ENCODE peak calls at places on chromosomes 1 and 21, in eight cellular contexts. One of them, this sample, is unnamed.

GRCh38 chr1:100443739-100444571 is 91.6 kb downstream of the CDC14A start:
- DNase-seq in mesothelial cell of epicardium: no peak
- DNase-seq in NT2/D1: no peak
- DNase-seq in H54: no peak
- DNase-seq in AG09319: no peak
- DNase-seq in prostate gland: no peak
- DNase-seq in endothelial cell: no peak
- DNase-seq in HT-29: no peak
- DNase-seq in this sample: no peak

GRCh38 chr1:223730471-223730870 is 18.1 kb downstream of the CAPN2 start:
- DNase-seq in mesothelial cell of epicardium: no peak
- DNase-seq in NT2/D1: no peak
- DNase-seq in H54: no peak
- DNase-seq in AG09319: no peak
- DNase-seq in prostate gland: no peak
- DNase-seq in endothelial cell: no peak
- DNase-seq in HT-29: no peak
- DNase-seq in this sample: no peak

GRCh38 chr1:10514490-10515235 is 39.9 kb downstream of the PEX14 start:
- DNase-seq in mesothelial cell of epicardium: no peak
- DNase-seq in NT2/D1: no peak
- DNase-seq in H54: no peak
- DNase-seq in AG09319: no peak
- DNase-seq in prostate gland: peak; percentile 56
- DNase-seq in endothelial cell: no peak
- DNase-seq in HT-29: peak; percentile 61
- DNase-seq in this sample: no peak

GRCh38 chr1:25620211-25620610 is 3.6 kb downstream of the MAN1C1 start:
- DNase-seq in mesothelial cell of epicardium: no peak
- DNase-seq in NT2/D1: no peak
- DNase-seq in H54: no peak
- DNase-seq in AG09319: no peak
- DNase-seq in prostate gland: no peak
- DNase-seq in endothelial cell: no peak
- DNase-seq in HT-29: no peak
- DNase-seq in this sample: no peak

GRCh38 chr1:201539561-201540404 is 856 bp downstream of the NAV1 start:
- DNase-seq in mesothelial cell of epicardium: no peak
- DNase-seq in NT2/D1: no peak
- DNase-seq in H54: peak; percentile 55
- DNase-seq in AG09319: no peak
- DNase-seq in prostate gland: no peak
- DNase-seq in endothelial cell: peak; percentile 46
- DNase-seq in HT-29: no peak
- DNase-seq in this sample: no peak

GRCh38 chr1:28505406-28506187 is at the start of gene RCC1:
- DNase-seq in mesothelial cell of epicardium: peak; percentile 94
- DNase-seq in NT2/D1: peak; percentile 99
- DNase-seq in H54: peak; percentile 65
- DNase-seq in AG09319: peak; percentile 98
- DNase-seq in prostate gland: peak; percentile 96
- DNase-seq in endothelial cell: peak; percentile 93
- DNase-seq in HT-29: peak; percentile 100
- DNase-seq in this sample: peak; percentile 98

GRCh38 chr1:25985171-25985570 is 12.7 kb downstream of the PAFAH2 start:
- DNase-seq in mesothelial cell of epicardium: no peak
- DNase-seq in NT2/D1: no peak
- DNase-seq in H54: no peak
- DNase-seq in AG09319: no peak
- DNase-seq in prostate gland: no peak
- DNase-seq in endothelial cell: no peak
- DNase-seq in HT-29: no peak
- DNase-seq in this sample: no peak

GRCh38 chr1:63575340-63575826 is 17.8 kb upstream of the PGM1 start:
- DNase-seq in mesothelial cell of epicardium: no peak
- DNase-seq in NT2/D1: no peak
- DNase-seq in H54: no peak
- DNase-seq in AG09319: no peak
- DNase-seq in prostate gland: no peak
- DNase-seq in endothelial cell: no peak
- DNase-seq in HT-29: peak; percentile 85
- DNase-seq in this sample: peak; percentile 2

GRCh38 chr1:23598424-23598823 is 39.1 kb upstream of the ID3 start:
- DNase-seq in mesothelial cell of epicardium: no peak
- DNase-seq in NT2/D1: peak; percentile 86
- DNase-seq in H54: no peak
- DNase-seq in AG09319: no peak
- DNase-seq in prostate gland: no peak
- DNase-seq in endothelial cell: peak; percentile 65
- DNase-seq in HT-29: no peak
- DNase-seq in this sample: peak; percentile 56

GRCh38 chr21:14527690-14528652 is 18.1 kb downstream of the SAMSN1 start:
- DNase-seq in mesothelial cell of epicardium: no peak
- DNase-seq in NT2/D1: no peak
- DNase-seq in H54: no peak
- DNase-seq in AG09319: no peak
- DNase-seq in prostate gland: no peak
- DNase-seq in endothelial cell: no peak
- DNase-seq in HT-29: no peak
- DNase-seq in this sample: no peak

GRCh38 chr1:214289574-214290272 is 8.8 kb downstream of the SMYD2 start:
- DNase-seq in mesothelial cell of epicardium: no peak
- DNase-seq in NT2/D1: peak; percentile 85
- DNase-seq in H54: no peak
- DNase-seq in AG09319: no peak
- DNase-seq in prostate gland: no peak
- DNase-seq in endothelial cell: no peak
- DNase-seq in HT-29: no peak
- DNase-seq in this sample: no peak

GRCh38 chr1:101235696-101236545 is 898 bp upstream of the S1PR1 start:
- DNase-seq in mesothelial cell of epicardium: peak; percentile 46
- DNase-seq in NT2/D1: no peak
- DNase-seq in H54: no peak
- DNase-seq in AG09319: no peak
- DNase-seq in prostate gland: peak; percentile 28
- DNase-seq in endothelial cell: peak; percentile 59
- DNase-seq in HT-29: no peak
- DNase-seq in this sample: peak; percentile 71

GRCh38 chr1:233627376-233627775 is 13.5 kb downstream of the KCNK1 start:
- DNase-seq in mesothelial cell of epicardium: no peak
- DNase-seq in NT2/D1: no peak
- DNase-seq in H54: no peak
- DNase-seq in AG09319: no peak
- DNase-seq in prostate gland: no peak
- DNase-seq in endothelial cell: no peak
- DNase-seq in HT-29: no peak
- DNase-seq in this sample: no peak

GRCh38 chr1:96538001-96538649 is 183.5 kb upstream of the PTBP2 start:
- DNase-seq in mesothelial cell of epicardium: no peak
- DNase-seq in NT2/D1: no peak
- DNase-seq in H54: no peak
- DNase-seq in AG09319: no peak
- DNase-seq in prostate gland: no peak
- DNase-seq in endothelial cell: peak; percentile 29
- DNase-seq in HT-29: peak; percentile 9
- DNase-seq in this sample: no peak

GRCh38 chr1:114803001-114803400 is 22.5 kb upstream of the SIKE1 start:
- DNase-seq in mesothelial cell of epicardium: no peak
- DNase-seq in NT2/D1: no peak
- DNase-seq in H54: no peak
- DNase-seq in AG09319: no peak
- DNase-seq in prostate gland: no peak
- DNase-seq in endothelial cell: no peak
- DNase-seq in HT-29: no peak
- DNase-seq in this sample: no peak

GRCh38 chr1:47627471-47628370 is 189.9 kb downstream of the FOXD2 start:
- DNase-seq in mesothelial cell of epicardium: no peak
- DNase-seq in NT2/D1: no peak
- DNase-seq in H54: no peak
- DNase-seq in AG09319: no peak
- DNase-seq in prostate gland: no peak
- DNase-seq in endothelial cell: no peak
- DNase-seq in HT-29: no peak
- DNase-seq in this sample: no peak

GRCh38 chr1:209248649-209249279 is 334.8 kb upstream of the CAMK1G start:
- DNase-seq in mesothelial cell of epicardium: no peak
- DNase-seq in NT2/D1: peak; percentile 80
- DNase-seq in H54: peak; percentile 16
- DNase-seq in AG09319: peak; percentile 4
- DNase-seq in prostate gland: peak; percentile 71
- DNase-seq in endothelial cell: peak; percentile 67
- DNase-seq in HT-29: peak; percentile 88
- DNase-seq in this sample: peak; percentile 74

GRCh38 chr1:18481190-18481920 is 625 bp downstream of the KLHDC7A start:
- DNase-seq in mesothelial cell of epicardium: no peak
- DNase-seq in NT2/D1: no peak
- DNase-seq in H54: no peak
- DNase-seq in AG09319: no peak
- DNase-seq in prostate gland: no peak
- DNase-seq in endothelial cell: no peak
- DNase-seq in HT-29: no peak
- DNase-seq in this sample: no peak

GRCh38 chr1:147842578-147842977 is 60.0 kb upstream of the GJA8 start:
- DNase-seq in mesothelial cell of epicardium: no peak
- DNase-seq in NT2/D1: no peak
- DNase-seq in H54: no peak
- DNase-seq in AG09319: no peak
- DNase-seq in prostate gland: no peak
- DNase-seq in endothelial cell: no peak
- DNase-seq in HT-29: no peak
- DNase-seq in this sample: no peak

GRCh38 chr21:26490771-26491170 is 82.3 kb downstream of the CYYR1 start:
- DNase-seq in mesothelial cell of epicardium: no peak
- DNase-seq in NT2/D1: peak; percentile 36
- DNase-seq in H54: no peak
- DNase-seq in AG09319: no peak
- DNase-seq in prostate gland: no peak
- DNase-seq in endothelial cell: no peak
- DNase-seq in HT-29: no peak
- DNase-seq in this sample: peak; percentile 40

GRCh38 chr1:97814121-97814520 is 106.7 kb downstream of the DPYD start:
- DNase-seq in mesothelial cell of epicardium: no peak
- DNase-seq in NT2/D1: no peak
- DNase-seq in H54: peak; percentile 2
- DNase-seq in AG09319: no peak
- DNase-seq in prostate gland: no peak
- DNase-seq in endothelial cell: no peak
- DNase-seq in HT-29: no peak
- DNase-seq in this sample: no peak

GRCh38 chr1:116760487-116760886 is 6.3 kb downstream of the CD2 start:
- DNase-seq in mesothelial cell of epicardium: no peak
- DNase-seq in NT2/D1: no peak
- DNase-seq in H54: no peak
- DNase-seq in AG09319: no peak
- DNase-seq in prostate gland: no peak
- DNase-seq in endothelial cell: no peak
- DNase-seq in HT-29: no peak
- DNase-seq in this sample: no peak

GRCh38 chr21:30391615-30392014 is 4.2 kb upstream of the KRTAP13-1 start:
- DNase-seq in mesothelial cell of epicardium: no peak
- DNase-seq in NT2/D1: no peak
- DNase-seq in H54: no peak
- DNase-seq in AG09319: no peak
- DNase-seq in prostate gland: no peak
- DNase-seq in endothelial cell: no peak
- DNase-seq in HT-29: no peak
- DNase-seq in this sample: no peak

GRCh38 chr1:145720556-145720877 is 1.2 kb downstream of the CD160 start:
- DNase-seq in mesothelial cell of epicardium: no peak
- DNase-seq in NT2/D1: no peak
- DNase-seq in H54: peak; percentile 67
- DNase-seq in AG09319: peak; percentile 20
- DNase-seq in prostate gland: no peak
- DNase-seq in endothelial cell: no peak
- DNase-seq in HT-29: no peak
- DNase-seq in this sample: no peak

GRCh38 chr1:65255088-65256050 is 54.0 kb upstream of the DNAJC6 start:
- DNase-seq in mesothelial cell of epicardium: no peak
- DNase-seq in NT2/D1: no peak
- DNase-seq in H54: no peak
- DNase-seq in AG09319: no peak
- DNase-seq in prostate gland: no peak
- DNase-seq in endothelial cell: peak; percentile 33
- DNase-seq in HT-29: no peak
- DNase-seq in this sample: no peak

GRCh38 chr1:33300673-33301072 is 20.2 kb downstream of the A3GALT2 start:
- DNase-seq in mesothelial cell of epicardium: no peak
- DNase-seq in NT2/D1: no peak
- DNase-seq in H54: no peak
- DNase-seq in AG09319: peak; percentile 62
- DNase-seq in prostate gland: peak; percentile 44
- DNase-seq in endothelial cell: no peak
- DNase-seq in HT-29: no peak
- DNase-seq in this sample: no peak

GRCh38 chr1:164591858-164592257 is 32.9 kb downstream of the PBX1 start:
- DNase-seq in mesothelial cell of epicardium: no peak
- DNase-seq in NT2/D1: no peak
- DNase-seq in H54: no peak
- DNase-seq in AG09319: no peak
- DNase-seq in prostate gland: no peak
- DNase-seq in endothelial cell: no peak
- DNase-seq in HT-29: no peak
- DNase-seq in this sample: no peak

GRCh38 chr1:149917590-149918144 is at the start of gene SV2A:
- DNase-seq in mesothelial cell of epicardium: peak; percentile 45
- DNase-seq in NT2/D1: peak; percentile 56
- DNase-seq in H54: peak; percentile 85
- DNase-seq in AG09319: peak; percentile 15
- DNase-seq in prostate gland: peak; percentile 23
- DNase-seq in endothelial cell: peak; percentile 29
- DNase-seq in HT-29: no peak
- DNase-seq in this sample: peak; percentile 64

GRCh38 chr1:219710529-219711194 is 97.8 kb upstream of the ZC3H11B start:
- DNase-seq in mesothelial cell of epicardium: no peak
- DNase-seq in NT2/D1: no peak
- DNase-seq in H54: peak; percentile 12
- DNase-seq in AG09319: no peak
- DNase-seq in prostate gland: no peak
- DNase-seq in endothelial cell: no peak
- DNase-seq in HT-29: peak; percentile 87
- DNase-seq in this sample: no peak

GRCh38 chr1:59146651-59147358 is 150.1 kb upstream of the FGGY start:
- DNase-seq in mesothelial cell of epicardium: no peak
- DNase-seq in NT2/D1: no peak
- DNase-seq in H54: peak; percentile 46
- DNase-seq in AG09319: no peak
- DNase-seq in prostate gland: no peak
- DNase-seq in endothelial cell: peak; percentile 59
- DNase-seq in HT-29: peak; percentile 47
- DNase-seq in this sample: peak; percentile 21

GRCh38 chr21:45973475-45974072 is 8.0 kb upstream of the COL6A1 start:
- DNase-seq in mesothelial cell of epicardium: no peak
- DNase-seq in NT2/D1: no peak
- DNase-seq in H54: peak; percentile 80
- DNase-seq in AG09319: peak; percentile 69
- DNase-seq in prostate gland: peak; percentile 43
- DNase-seq in endothelial cell: peak; percentile 82
- DNase-seq in HT-29: no peak
- DNase-seq in this sample: no peak

GRCh38 chr1:11501491-11501897 is 22.5 kb downstream of the DISP3 start:
- DNase-seq in mesothelial cell of epicardium: no peak
- DNase-seq in NT2/D1: no peak
- DNase-seq in H54: no peak
- DNase-seq in AG09319: no peak
- DNase-seq in prostate gland: no peak
- DNase-seq in endothelial cell: no peak
- DNase-seq in HT-29: no peak
- DNase-seq in this sample: no peak

GRCh38 chr1:174136714-174137113 is 22.6 kb upstream of the RABGAP1L start:
- DNase-seq in mesothelial cell of epicardium: no peak
- DNase-seq in NT2/D1: no peak
- DNase-seq in H54: no peak
- DNase-seq in AG09319: no peak
- DNase-seq in prostate gland: no peak
- DNase-seq in endothelial cell: no peak
- DNase-seq in HT-29: no peak
- DNase-seq in this sample: no peak

GRCh38 chr1:212152308-212152693 is 116.8 kb downstream of the DTL start:
- DNase-seq in mesothelial cell of epicardium: no peak
- DNase-seq in NT2/D1: no peak
- DNase-seq in H54: no peak
- DNase-seq in AG09319: no peak
- DNase-seq in prostate gland: no peak
- DNase-seq in endothelial cell: no peak
- DNase-seq in HT-29: no peak
- DNase-seq in this sample: no peak

This sample was measured in neuronal stem cell.